ENCODE peak calls at places on chromosomes 12 and 14, in seven cellular contexts. One of them, this sample, is unnamed.

GRCh38 chr12:89927226-89927698 is 218.6 kb upstream of the ATP2B1 start:
- DNase-seq in fibroblast of pulmonary artery: no peak
- DNase-seq in neural progenitor cell: no peak
- DNase-seq in colonic mucosa: no peak
- DNase-seq in Peyer's patch: no peak
- DNase-seq in endothelial cell: no peak
- DNase-seq in cardiac fibroblast: no peak
- DNase-seq in this sample: no peak

GRCh38 chr14:76576047-76576741 is 185.1 kb upstream of the VASH1 start:
- DNase-seq in fibroblast of pulmonary artery: peak
- DNase-seq in neural progenitor cell: no peak
- DNase-seq in colonic mucosa: no peak
- DNase-seq in Peyer's patch: no peak
- DNase-seq in endothelial cell: no peak
- DNase-seq in cardiac fibroblast: peak
- DNase-seq in this sample: peak

GRCh38 chr12:42732908-42733411 is 143.4 kb upstream of the PRICKLE1 start:
- DNase-seq in fibroblast of pulmonary artery: no peak
- DNase-seq in neural progenitor cell: no peak
- DNase-seq in colonic mucosa: no peak
- DNase-seq in Peyer's patch: no peak
- DNase-seq in endothelial cell: no peak
- DNase-seq in cardiac fibroblast: no peak
- DNase-seq in this sample: no peak

GRCh38 chr14:57293851-57294837 is 25.4 kb downstream of the AP5M1 start:
- DNase-seq in fibroblast of pulmonary artery: peak
- DNase-seq in neural progenitor cell: peak
- DNase-seq in colonic mucosa: no peak
- DNase-seq in Peyer's patch: no peak
- DNase-seq in endothelial cell: no peak
- DNase-seq in cardiac fibroblast: peak
- DNase-seq in this sample: no peak

GRCh38 chr14:73759183-73759713 is 45.1 kb upstream of the PNMA1 start:
- DNase-seq in fibroblast of pulmonary artery: peak
- DNase-seq in neural progenitor cell: peak
- DNase-seq in colonic mucosa: peak
- DNase-seq in Peyer's patch: no peak
- DNase-seq in endothelial cell: peak
- DNase-seq in cardiac fibroblast: peak
- DNase-seq in this sample: peak

GRCh38 chr12:99043319-99043914 is 398.3 kb downstream of the APAF1 start:
- DNase-seq in fibroblast of pulmonary artery: peak
- DNase-seq in neural progenitor cell: peak
- DNase-seq in colonic mucosa: peak
- DNase-seq in Peyer's patch: peak
- DNase-seq in endothelial cell: peak
- DNase-seq in cardiac fibroblast: peak
- DNase-seq in this sample: peak

GRCh38 chr12:14629832-14630688 is 62.4 kb upstream of the PLBD1 start:
- DNase-seq in fibroblast of pulmonary artery: peak
- DNase-seq in neural progenitor cell: peak
- DNase-seq in colonic mucosa: peak
- DNase-seq in Peyer's patch: peak
- DNase-seq in endothelial cell: peak
- DNase-seq in cardiac fibroblast: peak
- DNase-seq in this sample: peak

GRCh38 chr12:113136128-113136989 is 798 bp upstream of the RASAL1 start:
- DNase-seq in fibroblast of pulmonary artery: no peak
- DNase-seq in neural progenitor cell: no peak
- DNase-seq in colonic mucosa: peak
- DNase-seq in Peyer's patch: peak
- DNase-seq in endothelial cell: no peak
- DNase-seq in cardiac fibroblast: no peak
- DNase-seq in this sample: no peak

GRCh38 chr14:65277027-65277426 is 135.5 kb upstream of the FUT8 start:
- DNase-seq in fibroblast of pulmonary artery: no peak
- DNase-seq in neural progenitor cell: no peak
- DNase-seq in colonic mucosa: no peak
- DNase-seq in Peyer's patch: no peak
- DNase-seq in endothelial cell: no peak
- DNase-seq in cardiac fibroblast: no peak
- DNase-seq in this sample: peak

GRCh38 chr12:45986646-45987338 is 3.6 kb downstream of the SCAF11 start:
- DNase-seq in fibroblast of pulmonary artery: no peak
- DNase-seq in neural progenitor cell: no peak
- DNase-seq in colonic mucosa: no peak
- DNase-seq in Peyer's patch: peak
- DNase-seq in endothelial cell: no peak
- DNase-seq in cardiac fibroblast: no peak
- DNase-seq in this sample: no peak

GRCh38 chr12:47930634-47931033 is 25.8 kb upstream of the VDR start:
- DNase-seq in fibroblast of pulmonary artery: no peak
- DNase-seq in neural progenitor cell: no peak
- DNase-seq in colonic mucosa: no peak
- DNase-seq in Peyer's patch: no peak
- DNase-seq in endothelial cell: no peak
- DNase-seq in cardiac fibroblast: no peak
- DNase-seq in this sample: no peak

GRCh38 chr14:22847661-22848341 is 11.4 kb downstream of the MMP14 start:
- DNase-seq in fibroblast of pulmonary artery: peak
- DNase-seq in neural progenitor cell: peak
- DNase-seq in colonic mucosa: no peak
- DNase-seq in Peyer's patch: no peak
- DNase-seq in endothelial cell: no peak
- DNase-seq in cardiac fibroblast: peak
- DNase-seq in this sample: no peak

GRCh38 chr12:103326190-103326589 is 169.6 kb downstream of the C12orf42 start:
- DNase-seq in fibroblast of pulmonary artery: no peak
- DNase-seq in neural progenitor cell: peak
- DNase-seq in colonic mucosa: no peak
- DNase-seq in Peyer's patch: no peak
- DNase-seq in endothelial cell: no peak
- DNase-seq in cardiac fibroblast: no peak
- DNase-seq in this sample: peak
- TF ChIP-seq CTCF in fibroblast of pulmonary artery: no peak
- TF ChIP-seq CTCF in neural progenitor cell: peak
- TF ChIP-seq CTCF in colonic mucosa: no peak
- TF ChIP-seq CTCF in Peyer's patch: no peak
- TF ChIP-seq CTCF in endothelial cell: peak
- TF ChIP-seq CTCF in cardiac fibroblast: no peak
- TF ChIP-seq CTCF in this sample: peak

GRCh38 chr12:109671482-109671881 is 42.1 kb upstream of the FAM222A start:
- DNase-seq in fibroblast of pulmonary artery: no peak
- DNase-seq in neural progenitor cell: no peak
- DNase-seq in colonic mucosa: no peak
- DNase-seq in Peyer's patch: no peak
- DNase-seq in endothelial cell: no peak
- DNase-seq in cardiac fibroblast: no peak
- DNase-seq in this sample: no peak

GRCh38 chr12:109675411-109675810 is 38.2 kb upstream of the FAM222A start:
- DNase-seq in fibroblast of pulmonary artery: no peak
- DNase-seq in neural progenitor cell: no peak
- DNase-seq in colonic mucosa: no peak
- DNase-seq in Peyer's patch: no peak
- DNase-seq in endothelial cell: no peak
- DNase-seq in cardiac fibroblast: no peak
- DNase-seq in this sample: no peak

GRCh38 chr12:109670647-109671046 is 43.0 kb upstream of the FAM222A start:
- DNase-seq in fibroblast of pulmonary artery: no peak
- DNase-seq in neural progenitor cell: peak
- DNase-seq in colonic mucosa: no peak
- DNase-seq in Peyer's patch: no peak
- DNase-seq in endothelial cell: no peak
- DNase-seq in cardiac fibroblast: no peak
- DNase-seq in this sample: no peak

GRCh38 chr12:109677323-109677722 is 36.3 kb upstream of the FAM222A start:
- DNase-seq in fibroblast of pulmonary artery: no peak
- DNase-seq in neural progenitor cell: peak
- DNase-seq in colonic mucosa: no peak
- DNase-seq in Peyer's patch: no peak
- DNase-seq in endothelial cell: no peak
- DNase-seq in cardiac fibroblast: no peak
- DNase-seq in this sample: no peak

GRCh38 chr12:109673379-109673778 is 40.2 kb upstream of the FAM222A start:
- DNase-seq in fibroblast of pulmonary artery: no peak
- DNase-seq in neural progenitor cell: no peak
- DNase-seq in colonic mucosa: no peak
- DNase-seq in Peyer's patch: no peak
- DNase-seq in endothelial cell: no peak
- DNase-seq in cardiac fibroblast: no peak
- DNase-seq in this sample: no peak
- TF ChIP-seq CTCF in fibroblast of pulmonary artery: no peak
- TF ChIP-seq CTCF in neural progenitor cell: no peak
- TF ChIP-seq CTCF in colonic mucosa: no peak
- TF ChIP-seq CTCF in Peyer's patch: no peak
- TF ChIP-seq CTCF in endothelial cell: no peak
- TF ChIP-seq CTCF in cardiac fibroblast: no peak
- TF ChIP-seq CTCF in this sample: no peak

GRCh38 chr14:94544726-94545125 is 16.5 kb upstream of the SERPINA4 start:
- DNase-seq in fibroblast of pulmonary artery: no peak
- DNase-seq in neural progenitor cell: no peak
- DNase-seq in colonic mucosa: no peak
- DNase-seq in Peyer's patch: no peak
- DNase-seq in endothelial cell: no peak
- DNase-seq in cardiac fibroblast: no peak
- DNase-seq in this sample: no peak

GRCh38 chr14:94542811-94543449 is 18.3 kb upstream of the SERPINA4 start:
- DNase-seq in fibroblast of pulmonary artery: peak
- DNase-seq in neural progenitor cell: no peak
- DNase-seq in colonic mucosa: no peak
- DNase-seq in Peyer's patch: no peak
- DNase-seq in endothelial cell: no peak
- DNase-seq in cardiac fibroblast: no peak
- DNase-seq in this sample: no peak

GRCh38 chr14:94545131-94545841 is 16.0 kb upstream of the SERPINA4 start:
- DNase-seq in fibroblast of pulmonary artery: peak
- DNase-seq in neural progenitor cell: peak
- DNase-seq in colonic mucosa: no peak
- DNase-seq in Peyer's patch: no peak
- DNase-seq in endothelial cell: no peak
- DNase-seq in cardiac fibroblast: peak
- DNase-seq in this sample: no peak

GRCh38 chr14:94542111-94542810 is 19.0 kb upstream of the SERPINA4 start:
- DNase-seq in fibroblast of pulmonary artery: peak
- DNase-seq in neural progenitor cell: no peak
- DNase-seq in colonic mucosa: no peak
- DNase-seq in Peyer's patch: no peak
- DNase-seq in endothelial cell: no peak
- DNase-seq in cardiac fibroblast: peak
- DNase-seq in this sample: peak

DNA sequence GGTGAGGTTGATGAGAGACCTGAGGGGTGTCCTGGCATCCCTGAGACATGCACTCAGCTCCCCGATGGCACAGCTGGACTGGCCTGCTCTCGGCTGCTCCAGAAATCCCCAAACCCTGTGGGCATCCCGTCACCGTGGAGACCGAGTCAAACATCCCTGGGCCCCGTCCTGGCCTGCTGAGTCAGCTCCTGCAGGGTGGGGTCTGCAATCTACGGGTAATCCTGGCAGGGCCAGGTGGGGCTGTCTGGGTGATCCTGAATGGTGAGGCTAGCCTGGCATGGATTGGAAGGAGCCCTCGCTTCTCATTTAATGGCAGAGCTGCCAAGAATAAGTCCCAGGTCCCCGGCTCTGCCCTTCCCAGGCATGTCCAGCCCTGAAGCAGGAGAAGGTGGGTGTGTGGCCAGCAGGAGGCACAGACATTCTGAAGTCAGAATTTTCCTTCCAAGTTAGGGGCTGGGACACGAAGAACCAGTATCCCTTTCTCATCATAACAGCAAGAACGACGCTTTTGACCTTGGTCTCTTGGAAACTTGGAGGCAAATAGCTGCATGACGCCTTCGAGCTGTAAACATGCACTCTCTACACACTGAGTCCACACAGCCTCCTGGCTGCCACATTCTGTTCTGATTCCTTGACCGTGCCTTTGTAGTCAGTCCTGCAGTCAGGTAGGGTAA is 17.7 kb upstream of the SERPINA4 start:
- DNase-seq in fibroblast of pulmonary artery: no peak
- DNase-seq in neural progenitor cell: peak
- DNase-seq in colonic mucosa: no peak
- DNase-seq in Peyer's patch: no peak
- DNase-seq in endothelial cell: no peak
- DNase-seq in cardiac fibroblast: no peak
- DNase-seq in this sample: no peak
- TF ChIP-seq CTCF in fibroblast of pulmonary artery: no peak
- TF ChIP-seq CTCF in neural progenitor cell: no peak
- TF ChIP-seq CTCF in colonic mucosa: no peak
- TF ChIP-seq CTCF in Peyer's patch: no peak
- TF ChIP-seq CTCF in endothelial cell: no peak
- TF ChIP-seq CTCF in cardiac fibroblast: no peak
- TF ChIP-seq CTCF in this sample: no peak

GRCh38 chr12:51242896-51243295 is 4.3 kb downstream of the DAZAP2 start:
- DNase-seq in fibroblast of pulmonary artery: no peak
- DNase-seq in neural progenitor cell: no peak
- DNase-seq in colonic mucosa: no peak
- DNase-seq in Peyer's patch: no peak
- DNase-seq in endothelial cell: no peak
- DNase-seq in cardiac fibroblast: no peak
- DNase-seq in this sample: no peak

GRCh38 chr12:51245476-51246253 is 7.0 kb downstream of the DAZAP2 start:
- DNase-seq in fibroblast of pulmonary artery: no peak
- DNase-seq in neural progenitor cell: no peak
- DNase-seq in colonic mucosa: no peak
- DNase-seq in Peyer's patch: no peak
- DNase-seq in endothelial cell: no peak
- DNase-seq in cardiac fibroblast: no peak
- DNase-seq in this sample: no peak

GRCh38 chr12:51244269-51244668 is 5.6 kb downstream of the DAZAP2 start:
- DNase-seq in fibroblast of pulmonary artery: peak
- DNase-seq in neural progenitor cell: no peak
- DNase-seq in colonic mucosa: no peak
- DNase-seq in Peyer's patch: no peak
- DNase-seq in endothelial cell: no peak
- DNase-seq in cardiac fibroblast: peak
- DNase-seq in this sample: no peak

GRCh38 chr12:51247523-51248206 is 9.0 kb downstream of the DAZAP2 start:
- DNase-seq in fibroblast of pulmonary artery: no peak
- DNase-seq in neural progenitor cell: no peak
- DNase-seq in colonic mucosa: no peak
- DNase-seq in Peyer's patch: no peak
- DNase-seq in endothelial cell: peak
- DNase-seq in cardiac fibroblast: no peak
- DNase-seq in this sample: no peak

DNA sequence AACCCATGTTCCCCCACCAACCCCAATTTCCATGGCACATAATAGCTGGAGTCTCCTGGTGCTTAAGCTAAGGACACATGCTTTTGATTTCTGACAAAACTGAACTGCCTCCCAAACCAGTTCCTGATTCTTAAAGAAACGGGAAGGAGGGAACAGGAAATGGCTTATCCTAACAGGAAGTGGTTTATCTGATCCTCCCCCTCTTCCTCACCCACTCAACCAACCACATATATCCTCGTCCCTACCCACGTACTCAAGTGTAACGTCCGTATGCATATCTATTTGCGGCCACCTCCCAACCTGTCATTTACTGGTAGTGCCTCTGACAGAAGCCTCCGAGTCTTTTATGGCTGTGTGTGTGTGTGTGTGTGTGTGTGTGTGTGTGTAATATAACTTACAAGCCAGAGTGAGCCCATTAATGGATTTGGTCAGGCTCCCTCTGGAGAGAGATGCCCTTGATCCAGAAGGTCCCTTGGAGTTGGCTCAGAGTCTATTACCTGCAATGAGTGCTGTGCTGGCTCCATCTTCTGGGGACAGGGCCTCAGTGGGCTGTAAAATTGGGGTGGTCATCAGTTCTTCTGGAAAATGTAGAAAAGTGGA is 7.7 kb downstream of the DAZAP2 start:
- DNase-seq in fibroblast of pulmonary artery: peak
- DNase-seq in neural progenitor cell: no peak
- DNase-seq in colonic mucosa: peak
- DNase-seq in Peyer's patch: no peak
- DNase-seq in endothelial cell: peak
- DNase-seq in cardiac fibroblast: peak
- DNase-seq in this sample: no peak
- TF ChIP-seq CTCF in fibroblast of pulmonary artery: peak
- TF ChIP-seq CTCF in neural progenitor cell: no peak
- TF ChIP-seq CTCF in colonic mucosa: no peak
- TF ChIP-seq CTCF in Peyer's patch: no peak
- TF ChIP-seq CTCF in endothelial cell: no peak
- TF ChIP-seq CTCF in cardiac fibroblast: no peak
- TF ChIP-seq CTCF in this sample: no peak

This sample was measured in MCF 10A.